ENCODE peak calls at places on chromosomes 1 and 21, in seven cellular contexts. M is lung, F is HT-29, L is GM04504, Q is HAP-1, H is SK-MEL-5, P is NCI-H1048. W is an unnamed sample.

GRCh38 chr21:15140321-15141019 is 75.7 kb upstream of the NRIP1 start:
- DNase-seq in L (no peak), H (no peak), M (no peak), P (no peak), F (peak; percentile 87), Q (no peak), W (no peak)

GRCh38 chr1:200478945-200479558 is 69.2 kb upstream of the ZNF281 start:
- DNase-seq in M (no peak), H (no peak), Q (no peak), P (no peak), F (no peak), L (no peak), W (no peak)

GRCh38 chr1:219495737-219496408 is 117.0 kb downstream of the ZC3H11B start:
- DNase-seq in Q (no peak), P (no peak), L (no peak), H (no peak), F (no peak), M (no peak), W (no peak)

GRCh38 chr1:2080140-2080539 is 29.9 kb downstream of the PRKCZ start:
- DNase-seq in L (no peak), P (no peak), F (no peak), M (no peak), Q (no peak), H (no peak), W (no peak)

GRCh38 chr21:42840411-42841155 is 38.8 kb downstream of the WDR4 start:
- DNase-seq in H (no peak), Q (no peak), P (no peak), F (no peak), M (no peak), L (no peak), W (no peak)

GRCh38 chr1:184972281-184973055 is 1.8 kb downstream of the NIBAN1 start:
- DNase-seq in P (no peak), M (no peak), Q (no peak), F (no peak), L (no peak), H (peak; percentile 50), W (no peak)

GRCh38 chr1:109887890-109888289 is 22.8 kb upstream of the CSF1 start:
- DNase-seq in M (no peak), F (no peak), H (no peak), L (no peak), Q (no peak), P (no peak), W (no peak)

GRCh38 chr1:43870306-43870705 is 63.3 kb upstream of the ARTN start:
- DNase-seq in L (no peak), H (no peak), Q (no peak), F (no peak), M (no peak), P (no peak), W (no peak)

GRCh38 chr1:108079550-108079949 is 114.6 kb upstream of the VAV3 start:
- DNase-seq in Q (no peak), H (no peak), F (no peak), M (no peak), L (no peak), P (no peak), W (no peak)

GRCh38 chr1:224922404-224923164 is 6.9 kb upstream of the DNAH14 start:
- DNase-seq in P (no peak), Q (peak; percentile 65), M (no peak), F (peak; percentile 33), L (peak; percentile 3), H (peak; percentile 58), W (peak; percentile 80)

GRCh38 chr1:157442065-157442464 is 110.2 kb downstream of the FCRL5 start:
- DNase-seq in M (no peak), P (no peak), F (peak; percentile 14), Q (no peak), H (no peak), L (no peak), W (no peak)

GRCh38 chr21:33968082-33968997 is 52.7 kb upstream of the ATP5PO start:
- DNase-seq in H (peak; percentile 61), Q (no peak), F (peak; percentile 49), P (no peak), L (peak; percentile 51), M (no peak), W (peak; percentile 53)

GRCh38 chr1:244705268-244706234 is 52.6 kb downstream of the DESI2 start:
- DNase-seq in F (no peak), P (no peak), H (no peak), M (no peak), L (no peak), Q (no peak), W (no peak)

GRCh38 chr1:205084360-205084759 is at the start of gene TMEM81:
- DNase-seq in H (no peak), M (no peak), F (no peak), P (no peak), L (no peak), Q (no peak), W (no peak)